ENCODE peak calls at places on chromosomes 2 and 18, in eight cellular contexts. Z is esophagus squamous epithelium, J is adrenal gland, P is brain microvascular endothelial cell, R is astrocyte of the spinal cord, N is fibroblast of villous mesenchyme, V is left ventricle myocardium inferior, Y is colonic mucosa. U is an unnamed sample.

GRCh38 chr2:96874099-96874831 is 4.4 kb upstream of the SEMA4C start:
- DNase-seq in P (no peak), Y (no peak), V (no peak), N (no peak), Z (no peak), R (no peak), J (no peak), U (no peak)

GRCh38 chr18:3139406-3139805 is 80.4 kb downstream of the MYOM1 start:
- DNase-seq in V (peak; percentile 42), Y (no peak), N (no peak), P (no peak), R (no peak), Z (no peak), J (no peak), U (no peak)

GRCh38 chr2:145598434-145598833 is 1078.5 kb upstream of the ZEB2 start:
- DNase-seq in Y (no peak), P (peak; percentile 61), R (peak; percentile 75), J (no peak), V (no peak), Z (no peak), N (no peak), U (peak; percentile 46)

GRCh38 chr18:45353530-45353929 is 261.7 kb upstream of the SLC14A2 start:
- DNase-seq in V (no peak), Y (no peak), Z (no peak), P (no peak), R (no peak), N (no peak), J (no peak), U (no peak)

GRCh38 chr2:172693037-172693436 is 42.6 kb upstream of the RAPGEF4 start:
- DNase-seq in J (peak; percentile 59), P (peak; percentile 98), Z (no peak), Y (peak; percentile 81), N (peak; percentile 99), R (peak; percentile 98), V (peak; percentile 72), U (peak; percentile 98)

GRCh38 chr18:13713455-13714055 is 12.8 kb downstream of the FAM210A start:
- DNase-seq in R (no peak), N (no peak), P (no peak), Z (no peak), V (no peak), Y (no peak), J (no peak), U (no peak)

GRCh38 chr2:121895723-121896571 is 140.5 kb downstream of the TSN start:
- DNase-seq in J (no peak), N (no peak), V (no peak), Y (no peak), R (no peak), Z (no peak), P (no peak), U (no peak)

GRCh38 chr2:83584674-83585073 is 874.4 kb downstream of the SUCLG1 start:
- DNase-seq in R (peak; percentile 30), N (peak; percentile 36), V (no peak), J (no peak), Y (no peak), Z (no peak), P (peak; percentile 2), U (no peak)

GRCh38 chr18:61980355-61980754 is 87.5 kb upstream of the RNF152 start:
- DNase-seq in V (no peak), Z (no peak), J (no peak), Y (no peak), P (no peak), N (peak; percentile 64), R (no peak), U (peak; percentile 65)

GRCh38 chr2:71347517-71347916 is 15.9 kb downstream of the ZNF638 start:
- DNase-seq in P (peak; percentile 40), J (no peak), V (no peak), Z (no peak), N (peak; percentile 39), R (peak; percentile 40), Y (no peak), U (peak; percentile 36)

GRCh38 chr2:191688934-191689695 is 11.2 kb downstream of the NABP1 start:
- DNase-seq in V (no peak), N (peak; percentile 76), J (no peak), R (peak; percentile 80), Z (no peak), Y (no peak), P (no peak), U (peak; percentile 78)

GRCh38 chr2:235004289-235004903 is 52.6 kb downstream of the SH3BP4 start:
- DNase-seq in Y (no peak), Z (no peak), V (no peak), R (no peak), N (peak; percentile 71), J (no peak), P (no peak), U (no peak)

GRCh38 chr2:168992591-168993349 is 38.4 kb downstream of the ABCB11 start:
- DNase-seq in Y (no peak), R (no peak), Z (no peak), J (no peak), N (peak; percentile 16), V (no peak), P (peak; percentile 36), U (peak; percentile 89)

GRCh38 chr2:161943012-161943411 is 131.0 kb downstream of the DPP4 start:
- DNase-seq in Y (no peak), N (no peak), Z (no peak), P (no peak), R (no peak), V (no peak), J (no peak), U (no peak)

GRCh38 chr2:183037660-183038340 is 457 bp downstream of the NCKAP1 start:
- DNase-seq in P (peak; percentile 11), R (no peak), N (peak; percentile 31), Z (no peak), J (peak; percentile 53), Y (peak; percentile 51), V (peak; percentile 51), U (no peak)

GRCh38 chr2:69241039-69241586 is 145.9 kb downstream of the GFPT1 start:
- DNase-seq in R (no peak), N (peak; percentile 49), J (no peak), P (no peak), V (no peak), Z (no peak), Y (no peak), U (no peak)

GRCh38 chr2:217983276-217984233 is 19.2 kb downstream of the TNS1 start:
- DNase-seq in R (no peak), Z (no peak), Y (no peak), V (no peak), N (no peak), J (no peak), P (no peak), U (no peak)

GRCh38 chr2:171430516-171431410 is 3.0 kb downstream of the METTL8 start:
- DNase-seq in P (no peak), R (no peak), Y (no peak), Z (no peak), N (no peak), V (no peak), J (no peak), U (no peak)

GRCh38 chr18:57772387-57772799 is 30.7 kb downstream of the ATP8B1 start:
- DNase-seq in P (no peak), J (no peak), R (no peak), V (no peak), Z (no peak), Y (peak; percentile 82), N (no peak), U (no peak)

GRCh38 chr2:204026294-204026693 is 89.7 kb downstream of the ICOS start:
- DNase-seq in P (no peak), N (no peak), R (no peak), Y (no peak), Z (no peak), J (no peak), V (no peak), U (no peak)
- TF ChIP-seq CTCF in P (peak; percentile 54), N (peak; percentile 26), R (peak; percentile 19), Y (no peak), Z (no peak), J (no peak), V (no peak), U (peak; percentile 14)

GRCh38 chr2:9751831-9752230 is 91.4 kb upstream of the TAF1B start:
- DNase-seq in R (no peak), N (no peak), P (no peak), Z (no peak), J (no peak), Y (no peak), V (no peak), U (no peak)

GRCh38 chr2:9754532-9754887 is 88.8 kb upstream of the TAF1B start:
- DNase-seq in Z (no peak), N (no peak), J (no peak), Y (no peak), V (no peak), P (no peak), R (no peak), U (no peak)

GRCh38 chr2:9753665-9754531 is 89.4 kb upstream of the TAF1B start:
- DNase-seq in Y (peak; percentile 48), Z (no peak), P (no peak), V (no peak), N (no peak), J (no peak), R (no peak), U (no peak)

GRCh38 chr2:9752441-9753275 is 90.6 kb upstream of the TAF1B start:
- DNase-seq in Z (no peak), Y (no peak), P (peak; percentile 41), J (no peak), V (no peak), R (peak; percentile 51), N (no peak), U (no peak)

GRCh38 chr2:9753276-9753600 is 90.0 kb upstream of the TAF1B start:
- DNase-seq in J (no peak), P (peak; percentile 95), Y (peak; percentile 49), Z (no peak), N (peak; percentile 75), V (peak; percentile 38), R (peak; percentile 90), U (peak; percentile 85)
- H3K4me3 ChIP-seq in J (no peak overlapping the region), P (peak overlapping the region; percentile 24), Y (no peak overlapping the region), Z (peak overlapping the region; percentile 47), N (no peak overlapping the region), V (no peak overlapping the region), R (no peak overlapping the region), U (no peak overlapping the region)

DNA sequence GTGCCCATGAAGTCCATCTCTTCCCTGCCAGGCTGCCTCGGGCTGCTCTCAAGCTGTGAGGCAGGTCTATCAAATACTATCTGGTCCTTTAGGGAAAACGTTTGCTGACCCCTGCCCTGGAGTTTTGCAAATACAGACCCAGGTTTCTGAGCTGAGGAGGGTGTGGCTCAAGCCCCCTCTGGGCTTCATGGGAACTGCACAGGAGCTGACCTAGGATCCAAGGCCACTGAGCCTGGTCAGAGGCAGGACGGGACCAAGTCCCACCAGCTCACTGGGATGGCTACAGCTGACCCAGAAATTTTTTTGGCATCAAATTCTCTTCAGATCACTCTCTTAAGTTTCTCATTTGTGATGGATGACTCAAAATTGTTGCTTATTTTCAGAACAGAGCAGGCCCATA is 14.1 kb downstream of the ZNF516 start:
- DNase-seq in P (no peak), J (no peak), V (no peak), Y (no peak), R (no peak), Z (no peak), N (no peak), U (no peak)
- TF ChIP-seq CTCF in P (peak; percentile 51), J (no peak), V (no peak), Y (no peak), R (no peak), Z (no peak), N (peak; percentile 32), U (peak; percentile 18)

DNA sequence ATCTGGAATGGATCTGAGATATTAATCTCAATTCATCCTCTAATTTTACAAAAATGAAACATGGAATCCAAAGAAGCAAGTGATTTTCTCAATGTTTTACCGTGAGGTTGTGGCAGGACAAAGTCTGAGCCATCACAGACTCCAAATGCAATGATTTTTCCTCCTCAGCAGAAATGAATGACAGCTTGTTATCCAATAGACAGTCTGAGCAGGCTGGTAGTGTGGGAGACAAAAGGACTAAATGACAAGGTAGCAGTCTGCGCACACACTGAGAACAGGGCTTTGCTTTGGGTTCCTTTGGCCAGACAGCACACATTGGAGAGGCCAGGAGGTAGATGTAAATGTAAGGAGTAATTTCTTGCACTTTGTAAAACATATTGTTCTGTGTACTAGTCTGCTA is 50.4 kb upstream of the RGPD4 start:
- DNase-seq in V (no peak), R (no peak), N (no peak), J (no peak), P (no peak), Z (no peak), Y (no peak), U (no peak)
- H3K4me3 ChIP-seq in V (no peak overlapping the region), R (no peak overlapping the region), N (no peak overlapping the region), J (no peak overlapping the region), P (no peak overlapping the region), Z (no peak overlapping the region), Y (no peak overlapping the region), U (no peak overlapping the region)

U was measured in fibroblast of pulmonary artery.